ENCODE peak calls at places on chromosomes 13 and 19, in nine cellular contexts. H is NCI-H774, F is amniotic epithelial cell, G is cardiac fibroblast, Z is non-pigmented ciliary epithelial cell, R is Calu3, S is NCI-H1694 treated with DMSO at 0.1 percent for 48 hours, K is tibial artery, V is ovary. P is an unnamed sample.
A peak's percentile ranks its signal among the peaks of the same experiment; 100 is the strongest.

GRCh38 chr19:32720936-32721250 is 1.3 kb downstream of the TDRD12 start:
- DNase-seq in H (no peak), F (no peak), G (no peak), Z (no peak), R (no peak), S (no peak), K (no peak), V (no peak), P (no peak)

GRCh38 chr13:80215368-80215767 is 125.6 kb downstream of the SPRY2 start:
- DNase-seq in H (no peak), F (peak; percentile 24), G (peak; percentile 66), Z (no peak), R (no peak), S (no peak), K (no peak), V (no peak), P (no peak)

GRCh38 chr19:46631481-46631880 is 4.5 kb downstream of the GNG8 start:
- DNase-seq in H (no peak), F (peak; percentile 88), G (peak; percentile 65), Z (no peak), R (no peak), S (no peak), K (peak; percentile 57), V (no peak), P (no peak)

GRCh38 chr19:30328096-30328495 is 44.1 kb upstream of the ZNF536 start:
- DNase-seq in H (no peak), F (no peak), G (no peak), Z (no peak), R (no peak), S (no peak), K (no peak), V (no peak), P (no peak)

GRCh38 chr19:55691561-55692481 is 16.8 kb downstream of the EPN1 start:
- DNase-seq in H (no peak), F (no peak), G (no peak), Z (no peak), R (no peak), S (no peak), K (no peak), V (peak; percentile 31), P (no peak)

GRCh38 chr13:54366728-54367127 is 1338.1 kb downstream of the OLFM4 start:
- DNase-seq in H (no peak), F (no peak), G (no peak), Z (no peak), R (no peak), S (no peak), K (no peak), V (no peak), P (no peak)

GRCh38 chr19:58554494-58555368 is at the start of gene CHMP2A:
- DNase-seq in H (no peak), F (peak; percentile 94), G (peak; percentile 98), Z (peak; percentile 72), R (peak; percentile 99), S (no peak), K (peak; percentile 98), V (peak; percentile 99), P (peak; percentile 99)

GRCh38 chr19:12913011-12913561 is 6.0 kb downstream of the SYCE2 start:
- DNase-seq in H (peak; percentile 96), F (peak; percentile 39), G (peak; percentile 50), Z (no peak), R (no peak), S (peak; percentile 91), K (peak; percentile 65), V (peak; percentile 88), P (no peak)

GRCh38 chr19:23283925-23284324 is 33.7 kb upstream of the ZNF724 start:
- DNase-seq in H (no peak), F (peak; percentile 34), G (peak; percentile 67), Z (no peak), R (peak; percentile 32), S (peak; percentile 19), K (peak; percentile 45), V (no peak), P (peak; percentile 31)

GRCh38 chr13:95300625-95301134 is 571 bp downstream of the ABCC4 start:
- DNase-seq in H (no peak), F (peak; percentile 11), G (peak; percentile 34), Z (no peak), R (peak; percentile 37), S (peak; percentile 2), K (no peak), V (peak; percentile 73), P (peak; percentile 59)